ENCODE peak calls at places on chromosomes 1 and 21, in nine cellular contexts. X is astrocyte of the spinal cord, V is fibroblast of pulmonary artery, J is upper lobe of right lung, P is endodermal cell, W is heart right ventricle, T is left ventricle myocardium inferior, A is fibroblast of the aortic adventitia, E is neural crest cell. Y is an unnamed sample.

GRCh38 chr1:27816921-27817630 is 13.5 kb upstream of the PPP1R8 start:
- DNase-seq in W (no peak), X (peak), J (no peak), A (peak), E (no peak), T (no peak), P (peak), V (peak), Y (no peak)

GRCh38 chr1:204685236-204686006 is at the start of gene LRRN2:
- DNase-seq in W (peak), P (peak), X (no peak), V (no peak), E (peak), A (no peak), J (no peak), T (peak), Y (peak)

GRCh38 chr1:181135462-181135781 is 46.9 kb downstream of the IER5 start:
- DNase-seq in J (no peak), E (no peak), W (no peak), V (no peak), X (no peak), T (no peak), P (no peak), A (peak), Y (no peak)

GRCh38 chr1:66434096-66434495 is 99.9 kb upstream of the SGIP1 start:
- DNase-seq in A (peak), E (no peak), J (no peak), W (no peak), P (no peak), T (no peak), V (peak), X (peak), Y (no peak)

GRCh38 chr1:150568567-150568966 is 10.8 kb downstream of the MCL1 start:
- DNase-seq in T (no peak), P (no peak), X (no peak), A (no peak), V (no peak), E (no peak), J (no peak), W (no peak), Y (no peak)

GRCh38 chr1:156486421-156487344 is 13.9 kb downstream of the MEF2D start:
- DNase-seq in A (no peak), T (no peak), W (no peak), X (no peak), P (no peak), V (no peak), E (no peak), J (no peak), Y (no peak)

GRCh38 chr1:43558346-43558841 is 27.7 kb downstream of the PTPRF start:
- DNase-seq in V (peak), J (peak), P (peak), A (peak), E (no peak), T (no peak), X (peak), W (no peak), Y (peak)

GRCh38 chr1:211520641-211521040 is 28.7 kb upstream of the RD3 start:
- DNase-seq in E (no peak), W (no peak), A (peak), V (no peak), X (no peak), J (no peak), T (no peak), P (no peak), Y (no peak)

GRCh38 chr1:16145988-16146887 is 9.6 kb downstream of the EPHA2 start:
- DNase-seq in X (peak), J (peak), E (peak), P (peak), W (peak), A (peak), V (peak), T (peak), Y (peak)

GRCh38 chr1:178942285-178943218 is 71.7 kb upstream of the ANGPTL1 start:
- DNase-seq in E (no peak), T (peak), X (peak), A (peak), P (no peak), J (no peak), V (peak), W (no peak), Y (no peak)

GRCh38 chr1:157961805-157962762 is 31.4 kb upstream of the KIRREL1 start:
- DNase-seq in A (peak), X (peak), P (no peak), V (peak), E (no peak), W (no peak), T (no peak), J (no peak), Y (no peak)

GRCh38 chr1:159786966-159787365 is 6.2 kb downstream of the DUSP23 start:
- DNase-seq in X (no peak), T (no peak), P (no peak), E (no peak), J (no peak), W (no peak), V (peak), A (peak), Y (no peak)

GRCh38 chr1:37732111-37732780 is 32.7 kb downstream of the EPHA10 start:
- DNase-seq in V (no peak), T (no peak), P (peak), A (no peak), J (peak), X (no peak), W (no peak), E (no peak), Y (no peak)

GRCh38 chr1:240219104-240219503 is 127.4 kb downstream of the FMN2 start:
- DNase-seq in W (no peak), T (no peak), V (no peak), J (no peak), P (no peak), A (no peak), E (no peak), X (no peak), Y (no peak)

GRCh38 chr1:55650449-55650848 is 435.3 kb upstream of the USP24 start:
- DNase-seq in V (no peak), J (no peak), A (peak), X (peak), P (no peak), E (no peak), T (no peak), W (no peak), Y (no peak)

GRCh38 chr21:31042080-31042464 is 3.8 kb upstream of the KRTAP19-8 start:
- DNase-seq in X (no peak), V (no peak), A (no peak), T (no peak), J (no peak), E (no peak), W (no peak), P (no peak), Y (no peak)

GRCh38 chr1:57086141-57086540 is 120.3 kb upstream of the C8B start:
- DNase-seq in T (no peak), V (no peak), J (no peak), A (no peak), W (no peak), E (no peak), X (no peak), P (no peak), Y (no peak)

GRCh38 chr1:87556326-87556725 is 227.6 kb downstream of the LMO4 start:
- DNase-seq in E (no peak), P (no peak), J (no peak), W (no peak), A (no peak), X (no peak), V (no peak), T (no peak), Y (no peak)

GRCh38 chr1:155776414-155776813 is 80.6 kb downstream of the GON4L start:
- DNase-seq in V (peak), T (no peak), W (no peak), X (no peak), A (no peak), J (no peak), E (no peak), P (no peak), Y (no peak)

GRCh38 chr1:181062800-181063428 is 25.6 kb upstream of the IER5 start:
- DNase-seq in E (no peak), T (no peak), P (no peak), X (no peak), V (no peak), J (no peak), A (peak), W (no peak), Y (no peak)

GRCh38 chr1:244412116-244412639 is 39.5 kb downstream of the ADSS2 start:
- DNase-seq in J (no peak), A (no peak), T (no peak), E (no peak), W (no peak), P (no peak), X (no peak), V (no peak), Y (no peak)

GRCh38 chr21:43697758-43698643 is 20.9 kb upstream of the PDXK start:
- DNase-seq in A (peak), V (peak), X (peak), J (peak), W (no peak), P (no peak), T (no peak), E (no peak), Y (no peak)

GRCh38 chr1:113617438-113618141 is 141.7 kb downstream of the PHTF1 start:
- DNase-seq in T (no peak), V (peak), P (no peak), W (no peak), X (peak), E (no peak), A (peak), J (no peak), Y (no peak)

GRCh38 chr1:32144033-32144432 is 35.4 kb upstream of the TXLNA start:
- DNase-seq in V (no peak), P (no peak), W (no peak), A (peak), J (no peak), E (no peak), X (no peak), T (no peak), Y (no peak)

GRCh38 chr21:21084179-21084578 is 86.0 kb downstream of the NCAM2 start:
- DNase-seq in X (peak), J (no peak), A (peak), P (no peak), W (no peak), T (no peak), V (peak), E (no peak), Y (no peak)
- TF ChIP-seq CTCF in X (no peak), J (no peak), A (no peak), P (no peak), W (no peak), T (no peak), V (no peak), E (no peak), Y (no peak)

DNA sequence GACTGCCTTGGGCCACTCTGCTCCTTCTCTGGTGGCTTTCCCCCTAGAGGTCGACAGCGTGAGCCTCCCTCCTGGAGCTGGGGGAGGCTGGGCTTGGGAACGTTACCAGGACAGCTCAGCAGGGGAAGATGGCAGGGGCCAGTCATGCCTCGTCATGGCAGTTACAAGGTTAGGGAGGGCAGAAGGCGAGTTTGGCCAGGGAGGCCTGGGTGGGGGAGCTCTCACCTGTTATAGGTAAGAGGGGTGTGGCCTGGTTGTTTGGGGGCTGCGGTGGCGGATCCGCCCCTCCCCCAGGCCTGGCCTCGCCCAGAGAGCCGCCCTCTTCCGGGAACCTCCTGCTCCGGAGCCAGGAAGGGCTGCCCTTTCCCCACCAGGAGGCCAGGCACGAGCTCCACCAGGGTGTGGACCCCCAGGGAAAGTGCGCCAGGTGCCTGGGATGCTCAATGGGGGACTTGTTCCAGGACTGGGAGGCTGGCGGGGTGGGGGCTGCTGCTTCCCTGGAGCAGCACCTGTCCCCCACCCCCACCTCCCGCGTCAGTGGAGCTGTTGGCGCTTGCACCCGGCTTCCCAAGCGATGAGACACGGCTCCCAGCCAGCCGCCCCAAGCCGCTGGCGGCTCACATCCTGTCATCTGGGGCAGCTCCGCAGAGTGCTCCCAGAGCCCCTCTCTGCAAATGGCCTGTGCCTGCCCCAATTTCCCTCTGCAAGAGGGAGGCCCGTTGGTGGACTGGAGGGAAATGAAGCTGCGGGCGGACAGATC is 23.6 kb upstream of the PKP1 start:
- DNase-seq in V (no peak), J (no peak), T (no peak), E (no peak), X (peak), P (peak), A (no peak), W (no peak), Y (no peak)
- TF ChIP-seq CTCF in V (no peak), J (no peak), T (no peak), E (no peak), X (no peak), P (peak), A (no peak), W (no peak), Y (no peak)

DNA sequence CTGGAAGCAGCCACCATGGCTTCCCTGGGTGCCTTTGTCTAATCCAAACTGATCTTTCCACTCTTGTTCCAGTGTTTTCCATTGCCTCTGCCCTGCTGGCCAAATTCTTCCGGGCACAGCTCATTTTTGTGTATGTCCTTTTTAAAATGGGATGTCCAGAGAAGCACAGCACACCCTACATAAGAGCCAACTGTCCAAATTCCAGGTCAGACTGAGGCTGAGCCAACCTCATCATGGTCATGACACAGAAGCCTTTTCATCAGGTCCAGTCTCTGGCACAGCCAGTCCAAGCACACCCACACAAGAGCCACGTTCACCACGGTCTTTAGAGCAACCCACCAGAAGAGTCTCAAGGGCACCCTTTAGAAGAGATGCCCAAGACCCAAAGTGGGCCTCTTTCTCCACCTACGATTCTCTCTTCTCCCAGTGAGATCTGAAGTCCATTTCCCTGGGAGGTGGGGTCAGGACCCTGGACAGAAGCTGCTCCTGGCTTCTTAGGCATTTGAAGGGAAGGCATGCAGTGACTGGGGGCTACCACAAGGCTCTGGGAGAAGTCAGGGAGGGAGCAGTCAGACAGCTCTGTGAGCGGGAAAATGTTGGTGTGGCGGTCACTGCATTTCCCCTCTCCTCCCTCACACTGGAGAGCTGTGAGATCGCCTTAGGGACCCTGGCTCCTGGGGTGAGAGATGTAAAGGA is 53.2 kb downstream of the SYT2 start:
- DNase-seq in A (peak), W (no peak), P (peak), J (no peak), V (peak), X (peak), E (peak), T (no peak), Y (peak)
- TF ChIP-seq CTCF in A (peak), W (no peak), P (peak), J (no peak), V (peak), X (peak), E (peak), T (no peak), Y (peak)

GRCh38 chr1:199283814-199284213 is 645.0 kb downstream of the PTPRC start:
- DNase-seq in P (no peak), X (peak), T (no peak), E (no peak), A (peak), V (no peak), J (no peak), W (no peak), Y (no peak)

GRCh38 chr1:199282910-199283309 is 644.1 kb downstream of the PTPRC start:
- DNase-seq in P (no peak), J (no peak), E (no peak), W (no peak), A (no peak), V (peak), X (peak), T (no peak), Y (no peak)

GRCh38 chr1:199291022-199291740 is 652.3 kb downstream of the PTPRC start:
- DNase-seq in V (no peak), T (no peak), A (peak), X (no peak), P (no peak), J (no peak), E (no peak), W (no peak), Y (no peak)

GRCh38 chr1:199290186-199290585 is 651.3 kb downstream of the PTPRC start:
- DNase-seq in T (no peak), E (no peak), A (no peak), X (no peak), P (no peak), W (no peak), J (no peak), V (peak), Y (no peak)

DNA sequence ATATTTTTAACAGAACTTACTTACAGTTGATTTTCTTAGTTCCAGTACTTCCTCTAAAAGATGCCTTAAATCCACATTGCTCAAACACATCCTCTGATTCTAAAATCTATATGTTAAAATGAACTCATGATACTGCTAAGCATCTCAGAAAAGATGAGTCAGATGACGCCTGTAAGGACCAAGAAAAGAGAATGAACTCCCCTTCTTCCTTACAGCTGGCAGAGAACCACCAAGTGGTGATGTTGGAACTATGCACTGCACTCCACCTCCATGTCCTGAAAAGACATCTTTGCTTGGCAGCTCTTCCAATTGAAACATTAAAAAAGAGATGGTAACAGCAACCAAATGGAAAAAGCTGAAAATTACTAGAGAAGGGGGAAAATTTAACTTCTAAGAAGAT is 648.8 kb downstream of the PTPRC start:
- DNase-seq in X (no peak), E (no peak), J (no peak), V (no peak), P (no peak), A (peak), T (no peak), W (no peak), Y (no peak)
- TF ChIP-seq CTCF in X (no peak), E (peak), J (no peak), V (peak), P (peak), A (peak), T (no peak), W (no peak), Y (no peak)

GRCh38 chr1:118981436-118981835 is 6.7 kb downstream of the TBX15 start:
- DNase-seq in E (no peak), W (no peak), J (no peak), P (no peak), X (no peak), A (no peak), V (no peak), T (no peak), Y (no peak)

GRCh38 chr1:118984086-118984989 is 3.8 kb downstream of the TBX15 start:
- DNase-seq in J (no peak), A (no peak), V (no peak), W (peak), X (peak), T (no peak), E (no peak), P (peak), Y (peak)

GRCh38 chr1:118983558-118984021 is 4.6 kb downstream of the TBX15 start:
- DNase-seq in A (no peak), P (peak), X (peak), T (no peak), E (peak), W (no peak), J (no peak), V (no peak), Y (no peak)

GRCh38 chr1:118982281-118982680 is 5.9 kb downstream of the TBX15 start:
- DNase-seq in J (no peak), E (no peak), V (no peak), P (no peak), W (no peak), T (no peak), X (no peak), A (no peak), Y (no peak)

DNA sequence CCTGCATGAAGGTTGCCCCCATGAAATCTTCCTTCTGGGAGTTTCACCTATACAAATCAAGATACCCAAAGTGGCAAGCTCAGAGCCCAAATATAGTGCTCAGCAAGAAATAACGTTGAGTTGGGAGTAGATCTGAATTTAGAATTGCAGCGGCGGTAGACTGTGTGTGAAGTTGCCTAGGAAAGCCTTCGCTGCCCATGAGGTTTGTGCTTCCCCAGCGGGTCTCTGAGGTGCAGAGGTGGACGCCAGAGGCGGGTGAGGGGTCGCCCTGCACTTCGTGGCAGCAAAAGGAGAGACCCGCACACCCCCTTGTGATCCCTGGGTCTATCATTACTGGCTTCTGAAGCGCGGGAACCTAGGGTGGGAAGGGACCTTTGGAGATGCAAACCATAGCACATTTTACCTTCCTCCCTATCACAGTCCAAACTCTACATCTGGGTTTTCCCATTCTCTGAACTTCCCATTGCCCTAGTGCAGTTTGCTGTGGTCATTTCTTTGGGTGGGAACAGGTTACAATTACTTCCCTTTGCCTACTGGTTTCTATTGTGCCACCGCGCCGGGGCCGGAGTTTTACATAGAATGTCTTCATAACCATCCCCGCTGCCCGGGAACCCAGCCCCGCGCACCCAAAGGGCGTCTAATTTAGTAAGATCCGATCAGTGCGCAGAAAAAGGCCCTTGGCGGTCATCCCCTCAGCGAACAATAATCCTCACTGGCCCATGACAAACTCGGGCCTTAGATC is 5.2 kb downstream of the TBX15 start:
- DNase-seq in W (no peak), V (no peak), X (no peak), A (no peak), T (no peak), P (no peak), J (no peak), E (no peak), Y (no peak)
- TF ChIP-seq CTCF in W (no peak), V (no peak), X (no peak), A (no peak), T (no peak), P (no peak), J (no peak), E (no peak), Y (no peak)

GRCh38 chr1:107479865-107480264 is 339.0 kb downstream of the NTNG1 start:
- DNase-seq in V (no peak), A (no peak), E (no peak), X (no peak), W (no peak), J (no peak), T (no peak), P (no peak), Y (no peak)

GRCh38 chr1:107477233-107477632 is 336.4 kb downstream of the NTNG1 start:
- DNase-seq in T (no peak), E (no peak), V (no peak), A (no peak), W (no peak), J (no peak), P (peak), X (no peak), Y (no peak)

GRCh38 chr1:107474877-107475612 is 334.2 kb downstream of the NTNG1 start:
- DNase-seq in P (no peak), A (no peak), E (no peak), V (no peak), T (no peak), W (no peak), J (no peak), X (peak), Y (no peak)

GRCh38 chr1:107483949-107484348 is 343.1 kb downstream of the NTNG1 start:
- DNase-seq in W (no peak), T (no peak), A (no peak), P (no peak), X (no peak), E (no peak), J (no peak), V (no peak), Y (no peak)

GRCh38 chr1:107480548-107480947 is 339.7 kb downstream of the NTNG1 start:
- DNase-seq in E (no peak), V (no peak), A (no peak), P (no peak), J (no peak), W (peak), T (no peak), X (peak), Y (peak)
- TF ChIP-seq CTCF in E (no peak), V (no peak), A (no peak), P (no peak), J (peak), W (no peak), T (no peak), X (no peak), Y (no peak)

Y was measured in nephron progenitor cell.